ENCODE peak calls at places on chromosomes 6 and 20, in nine cellular contexts. U is mammary epithelial cell, E is WTC11, Z is foreskin keratinocyte, R is left lung, S is fibroblast of mammary gland, H is lower lobe of right lung, G is lower leg skin, K is adrenal gland. J is an unnamed sample.

GRCh38 chr20:58985656-58986055 is 4.6 kb downstream of the NELFCD start:
- DNase-seq in U (no peak), S (peak; percentile 46), G (no peak), R (no peak), Z (no peak), E (no peak), K (peak; percentile 17), H (no peak), J (no peak)

GRCh38 chr6:163414367-163415175 is at the start of gene QKI:
- DNase-seq in G (peak; percentile 78), H (peak; percentile 89), E (peak; percentile 55), K (peak; percentile 87), Z (no peak), R (peak; percentile 92), S (peak; percentile 69), U (peak; percentile 76), J (peak; percentile 82)

GRCh38 chr20:25470045-25470444 is 62.6 kb downstream of the GINS1 start:
- DNase-seq in U (peak; percentile 18), K (no peak), E (peak; percentile 77), S (peak; percentile 49), H (no peak), G (no peak), R (no peak), Z (no peak), J (peak; percentile 73)

GRCh38 chr6:29763491-29764289 is 40.5 kb downstream of the HLA-F start:
- DNase-seq in U (peak; percentile 95), S (peak; percentile 93), K (no peak), G (no peak), R (no peak), E (no peak), H (no peak), Z (peak; percentile 78), J (peak; percentile 96)

GRCh38 chr6:41021832-41022231 is 17.2 kb downstream of the UNC5CL start:
- DNase-seq in H (no peak), Z (peak; percentile 61), E (peak; percentile 29), G (no peak), K (peak; percentile 76), S (peak; percentile 40), R (no peak), U (peak; percentile 70), J (peak; percentile 76)

GRCh38 chr6:10791673-10792072 is 44.1 kb downstream of the TMEM14B start:
- DNase-seq in G (no peak), E (no peak), K (no peak), Z (no peak), U (no peak), S (no peak), R (no peak), H (no peak), J (no peak)

GRCh38 chr6:38393986-38394385 is 245.7 kb downstream of the BTBD9 start:
- DNase-seq in G (no peak), U (no peak), S (no peak), H (no peak), Z (no peak), K (no peak), E (no peak), R (no peak), J (no peak)

GRCh38 chr20:1331101-1331500 is 2.2 kb upstream of the SDCBP2 start:
- DNase-seq in U (no peak), Z (no peak), R (no peak), K (peak; percentile 46), H (no peak), G (peak; percentile 13), S (no peak), E (no peak), J (no peak)

DNA sequence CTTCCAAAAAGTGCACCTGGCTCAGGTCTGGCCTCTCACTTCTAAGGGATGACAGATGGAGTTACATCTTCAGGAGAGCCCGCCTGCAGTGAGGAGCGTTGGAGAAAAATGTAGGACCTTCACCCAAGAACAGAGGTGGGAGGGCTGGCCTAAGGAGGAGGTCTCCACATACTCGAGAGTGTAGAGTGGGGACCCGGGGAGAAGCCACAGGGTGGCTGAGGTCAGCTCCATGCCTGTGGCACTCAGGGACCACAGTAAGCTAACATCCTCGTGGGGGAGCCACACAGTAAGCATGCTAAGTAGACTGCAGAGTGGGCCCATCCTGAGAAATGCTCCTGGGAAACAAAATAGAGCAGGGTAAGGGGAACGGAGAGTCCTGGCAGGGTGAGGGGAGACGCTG is 24.0 kb downstream of the AAR2 start:
- DNase-seq in H (no peak), R (no peak), Z (no peak), G (no peak), S (no peak), K (no peak), E (no peak), U (no peak), J (no peak)
- TF ChIP-seq CTCF in H (no peak), R (no peak), Z (no peak), G (no peak), S (no peak), K (no peak), E (no peak), U (no peak), J (no peak)

DNA sequence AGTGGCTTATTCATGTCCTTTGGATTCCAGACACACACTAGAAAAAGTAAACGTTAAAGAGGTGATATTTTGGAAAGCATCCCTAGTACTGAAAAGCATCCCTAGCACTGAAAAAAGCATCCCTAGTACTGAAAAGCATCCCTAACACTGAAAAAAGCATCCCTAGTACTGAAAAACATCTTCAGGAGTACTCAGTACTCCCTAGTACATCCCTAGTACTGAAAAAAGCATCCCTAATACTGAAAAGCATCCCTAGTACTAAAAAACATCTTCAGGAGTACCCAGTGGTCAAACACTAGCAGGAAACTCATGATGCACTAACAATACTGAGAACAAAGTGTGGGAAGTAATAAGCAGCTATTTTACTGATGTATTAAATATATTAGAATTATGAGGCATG is 45.6 kb upstream of the SAMHD1 start:
- DNase-seq in S (no peak), R (no peak), E (no peak), H (no peak), U (no peak), K (no peak), Z (no peak), G (no peak), J (no peak)
- TF ChIP-seq CTCF in S (no peak), R (no peak), E (no peak), H (no peak), U (no peak), K (no peak), Z (no peak), G (no peak), J (no peak)

GRCh38 chr6:25959890-25960531 is 2.6 kb upstream of the TRIM38 start:
- DNase-seq in R (no peak), E (no peak), S (peak; percentile 56), H (no peak), K (no peak), Z (no peak), G (no peak), U (no peak), J (no peak)

GRCh38 chr6:25963426-25964123 is 973 bp downstream of the TRIM38 start:
- DNase-seq in H (no peak), E (peak; percentile 19), S (peak; percentile 34), K (no peak), R (no peak), U (peak; percentile 64), Z (no peak), G (no peak), J (peak; percentile 27)

GRCh38 chr6:25962368-25963127 is at the start of gene TRIM38:
- DNase-seq in G (peak; percentile 94), H (peak; percentile 52), R (peak; percentile 83), U (peak; percentile 85), K (peak; percentile 90), E (no peak), S (peak; percentile 93), Z (peak; percentile 76), J (peak; percentile 90)

GRCh38 chr6:25960689-25961088 is 1.9 kb upstream of the TRIM38 start:
- DNase-seq in S (no peak), G (no peak), E (no peak), Z (no peak), H (no peak), U (no peak), K (no peak), R (no peak), J (no peak)

GRCh38 chr6:25961619-25962367 is 809 bp upstream of the TRIM38 start:
- DNase-seq in K (no peak), G (no peak), E (no peak), Z (no peak), R (no peak), H (no peak), U (no peak), S (peak; percentile 13), J (peak; percentile 1)
- TF ChIP-seq CTCF in K (no peak), G (no peak), E (no peak), Z (no peak), R (no peak), H (peak; percentile 24), U (no peak), S (peak; percentile 8), J (no peak)

GRCh38 chr6:44056392-44057237 is 70.6 kb downstream of the MRPL14 start:
- DNase-seq in S (peak; percentile 93), K (peak; percentile 86), G (no peak), E (no peak), H (no peak), U (peak; percentile 14), R (no peak), Z (no peak), J (peak; percentile 93)

GRCh38 chr6:44052419-44053011 is 74.7 kb downstream of the MRPL14 start:
- DNase-seq in K (peak; percentile 79), E (peak; percentile 60), S (peak; percentile 93), U (peak; percentile 30), Z (no peak), G (no peak), R (no peak), H (peak; percentile 62), J (peak; percentile 92)

GRCh38 chr6:44053760-44054556 is 73.3 kb downstream of the MRPL14 start:
- DNase-seq in E (no peak), K (no peak), S (peak; percentile 98), H (no peak), Z (no peak), R (no peak), G (no peak), U (peak; percentile 38), J (peak; percentile 94)

GRCh38 chr6:44053106-44053756 is 74.0 kb downstream of the MRPL14 start:
- DNase-seq in U (no peak), G (no peak), K (no peak), E (no peak), S (no peak), R (no peak), Z (no peak), H (peak; percentile 23), J (no peak)

DNA sequence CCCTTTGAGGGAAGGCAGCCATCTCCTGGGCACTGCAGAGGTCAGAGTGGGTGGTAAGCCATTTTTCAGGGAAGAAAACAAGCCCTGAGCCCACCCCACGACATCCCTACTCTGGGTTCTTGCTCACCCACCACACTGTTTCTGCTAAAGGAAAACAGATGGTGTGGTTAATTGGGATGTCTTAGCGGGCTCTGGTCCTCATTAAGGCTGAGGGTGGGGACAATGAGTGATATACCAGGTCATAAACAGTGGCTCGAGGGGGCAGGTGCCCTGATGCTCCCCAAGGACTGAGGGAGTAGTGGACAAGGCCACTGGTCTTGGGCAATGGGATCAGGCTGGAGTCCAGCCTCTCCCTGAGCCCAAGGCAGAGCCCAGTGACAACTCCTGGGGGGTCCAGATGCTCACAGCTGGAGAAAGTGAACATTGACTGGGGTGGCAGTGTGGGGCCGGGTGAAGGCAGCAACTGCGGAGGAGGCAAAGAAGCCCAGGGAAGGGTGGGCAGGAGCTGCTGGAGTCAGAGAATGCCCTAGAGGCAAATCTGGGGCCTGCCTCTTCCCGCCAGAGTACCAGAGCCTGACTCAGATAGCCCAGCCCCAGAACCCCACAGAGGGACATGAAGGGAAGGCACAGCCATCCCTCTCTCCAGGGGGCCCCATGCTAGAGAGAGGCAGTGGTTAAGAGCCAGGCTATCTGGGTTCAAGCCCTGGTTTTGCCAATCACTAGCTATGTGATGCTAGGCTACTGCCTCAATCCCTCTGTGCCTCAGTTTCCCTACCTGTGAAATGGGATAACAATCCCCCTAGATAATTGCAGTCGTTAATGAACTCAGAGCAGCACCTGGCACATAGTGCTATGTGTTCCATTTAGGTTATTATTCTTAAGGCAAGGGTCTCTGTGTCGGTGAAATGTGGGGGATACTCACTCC is 72.4 kb downstream of the MRPL14 start:
- DNase-seq in E (no peak), G (no peak), H (no peak), R (no peak), K (no peak), U (peak; percentile 52), S (peak; percentile 95), Z (no peak), J (peak; percentile 86)
- TF ChIP-seq CTCF in E (no peak), G (no peak), H (no peak), R (no peak), K (no peak), U (no peak), S (no peak), Z (no peak), J (no peak)